ENCODE peak calls at places on chromosomes 3 and 15, in eight cellular contexts. Y is endothelial cell of umbilical vein, F is right lobe of liver, I is A549, G is GM12878, E is K562, L is neuronal stem cell, N is kidney. R is an unnamed sample.
A peak's percentile ranks its signal among the peaks of the same experiment; 100 is the strongest.

GRCh38 chr3:12541625-12542024 is 3.7 kb downstream of the MKRN2OS start:
- DNase-seq in Y (no peak), F (peak; percentile 32), I (no peak), G (no peak), E (peak; percentile 34), L (no peak), N (no peak), R (no peak)

GRCh38 chr3:73540969-73541740 is 83.6 kb downstream of the PDZRN3 start:
- DNase-seq in Y (no peak), F (no peak), I (no peak), G (no peak), E (no peak), L (no peak), N (no peak), R (no peak)

GRCh38 chr3:87228316-87228715 is 1.2 kb downstream of the CHMP2B start:
- DNase-seq in Y (no peak), F (no peak), I (no peak), G (no peak), E (no peak), L (no peak), N (no peak), R (no peak)

GRCh38 chr3:123350971-123351370 is 97.9 kb downstream of the ADCY5 start:
- DNase-seq in Y (no peak), F (no peak), I (no peak), G (no peak), E (no peak), L (no peak), N (no peak), R (no peak)

GRCh38 chr3:43373588-43373935 is 87.2 kb downstream of the SNRK start:
- DNase-seq in Y (no peak), F (no peak), I (no peak), G (no peak), E (no peak), L (no peak), N (no peak), R (no peak)

GRCh38 chr15:57527382-57528091 is 64.2 kb upstream of the MYZAP start:
- DNase-seq in Y (peak; percentile 86), F (no peak), I (peak; percentile 89), G (peak; percentile 46), E (peak; percentile 72), L (peak; percentile 71), N (no peak), R (no peak)

GRCh38 chr3:69051796-69052566 is at the start of gene TMF1:
- DNase-seq in Y (peak; percentile 99), F (peak; percentile 98), I (peak; percentile 98), G (peak; percentile 97), E (peak; percentile 96), L (peak; percentile 98), N (peak; percentile 99), R (peak; percentile 94)

GRCh38 chr3:117549716-117550115 is 840.1 kb downstream of the TUSC7 start:
- DNase-seq in Y (no peak), F (no peak), I (no peak), G (no peak), E (no peak), L (no peak), N (no peak), R (no peak)

GRCh38 chr3:105118905-105119304 is 247.8 kb upstream of the ALCAM start:
- DNase-seq in Y (no peak), F (no peak), I (peak; percentile 66), G (no peak), E (no peak), L (no peak), N (no peak), R (no peak)

GRCh38 chr15:90063733-90064247 is 38.5 kb downstream of the IDH2 start:
- DNase-seq in Y (no peak), F (no peak), I (no peak), G (no peak), E (peak; percentile 63), L (no peak), N (no peak), R (no peak)

GRCh38 chr3:129614927-129615363 is 8.5 kb upstream of the PLXND1 start:
- DNase-seq in Y (no peak), F (peak; percentile 52), I (peak; percentile 45), G (no peak), E (peak; percentile 66), L (no peak), N (peak; percentile 88), R (no peak)

GRCh38 chr3:60764870-60765269 is 486.4 kb downstream of the FHIT start:
- DNase-seq in Y (no peak), F (no peak), I (no peak), G (no peak), E (no peak), L (no peak), N (no peak), R (no peak)

DNA sequence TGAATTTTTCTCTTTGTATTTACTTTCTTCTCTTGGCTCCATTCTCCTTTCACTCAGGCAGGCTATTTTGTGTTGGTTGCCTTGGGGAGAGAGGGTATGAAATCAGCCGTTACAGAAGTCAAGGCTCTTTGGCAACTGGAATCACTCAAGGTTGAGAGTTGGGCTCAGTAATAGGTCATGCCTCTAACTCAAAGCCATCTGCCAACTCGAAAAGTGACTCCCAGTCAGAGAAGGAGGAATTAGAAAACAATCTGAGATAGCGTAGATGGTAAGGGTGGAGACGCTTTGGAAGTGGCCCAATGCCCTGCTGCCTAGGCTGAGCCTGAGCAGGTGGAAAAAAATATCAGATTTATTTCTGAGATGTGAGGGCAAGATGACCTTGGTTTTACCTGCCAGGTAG is 205.7 kb upstream of the ST8SIA2 start:
- DNase-seq in Y (no peak), F (no peak), I (no peak), G (no peak), E (no peak), L (no peak), N (no peak), R (no peak)
- H3K9me3 ChIP-seq in Y (no peaks in the 10 kb centered on the region), F (no peaks in the 10 kb centered on the region), I (no peaks in the 10 kb centered on the region), G (no peaks in the 10 kb centered on the region), E (no peaks in the 10 kb centered on the region), L (no peaks in the 10 kb centered on the region), N (no peaks in the 10 kb centered on the region), R (no peaks in the 10 kb centered on the region)

GRCh38 chr3:138642927-138643253 is 34.3 kb downstream of the FAIM start:
- DNase-seq in Y (no peak), F (no peak), I (no peak), G (no peak), E (no peak), L (no peak), N (no peak), R (no peak)

GRCh38 chr3:138646527-138646926 is 38.0 kb downstream of the FAIM start:
- DNase-seq in Y (no peak), F (no peak), I (no peak), G (no peak), E (no peak), L (no peak), N (no peak), R (no peak)

GRCh38 chr3:138649134-138649533 is 40.6 kb downstream of the FAIM start:
- DNase-seq in Y (no peak), F (no peak), I (no peak), G (no peak), E (no peak), L (no peak), N (no peak), R (no peak)

GRCh38 chr3:138642226-138642926 is 33.8 kb downstream of the FAIM start:
- DNase-seq in Y (no peak), F (no peak), I (no peak), G (no peak), E (no peak), L (no peak), N (no peak), R (no peak)

GRCh38 chr3:138646008-138646407 is 37.4 kb downstream of the FAIM start:
- DNase-seq in Y (no peak), F (no peak), I (no peak), G (no peak), E (no peak), L (no peak), N (no peak), R (no peak)
- H3K9me3 ChIP-seq in Y (no peaks in the 10 kb centered on the region), F (no peaks in the 10 kb centered on the region), I (peaks cover 42% of the 10 kb centered on the region), G (peaks cover 8% of the 10 kb centered on the region), E (peaks cover 21% of the 10 kb centered on the region), L (peaks cover 35% of the 10 kb centered on the region), N (peaks cover 3% of the 10 kb centered on the region), R (no peaks in the 10 kb centered on the region)

DNA sequence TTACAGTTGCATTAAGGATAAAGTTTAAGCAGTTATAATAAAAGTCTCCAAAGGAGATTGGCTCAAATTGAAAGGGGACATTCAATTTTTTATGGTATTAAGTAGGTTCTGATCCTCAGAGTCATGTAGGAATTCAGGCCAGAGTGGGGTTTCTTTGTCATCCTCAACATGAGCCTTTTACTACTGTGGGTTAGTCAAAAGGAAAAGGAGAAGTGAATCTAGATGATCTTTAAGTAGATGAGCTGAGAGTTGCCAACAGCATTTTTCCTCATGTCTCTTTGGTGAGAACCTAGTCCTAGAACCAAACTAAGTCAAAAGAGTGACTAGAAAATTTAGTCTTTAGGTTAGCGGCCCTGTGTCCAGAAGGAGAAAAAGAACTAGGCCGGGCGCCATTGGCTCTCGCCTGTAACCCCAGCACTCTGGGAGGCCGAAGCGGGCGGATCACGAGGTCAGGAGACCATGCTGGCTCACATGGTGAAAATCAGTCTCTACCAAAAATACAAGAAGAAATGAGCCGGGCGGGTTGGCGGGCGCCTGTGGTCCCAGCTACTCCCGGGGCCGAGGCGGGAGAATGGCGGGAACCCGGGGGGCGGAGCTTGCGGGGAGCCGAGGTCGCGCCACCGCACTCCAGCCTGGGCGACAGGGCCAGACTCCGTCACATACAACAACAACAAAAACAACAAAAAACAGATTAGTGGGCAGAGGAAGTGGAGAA is 4.2 kb upstream of the CHL1 start:
- DNase-seq in Y (no peak), F (no peak), I (no peak), G (no peak), E (no peak), L (no peak), N (no peak), R (no peak)
- H3K9me3 ChIP-seq in Y (no peaks in the 10 kb centered on the region), F (no peaks in the 10 kb centered on the region), I (no peaks in the 10 kb centered on the region), G (no peaks in the 10 kb centered on the region), E (no peaks in the 10 kb centered on the region), L (no peaks in the 10 kb centered on the region), N (no peaks in the 10 kb centered on the region), R (no peaks in the 10 kb centered on the region)

GRCh38 chr15:56236197-56236596 is 7.5 kb downstream of the RFX7 start:
- DNase-seq in Y (no peak), F (no peak), I (no peak), G (no peak), E (no peak), L (no peak), N (no peak), R (no peak)

GRCh38 chr15:56234804-56235203 is 8.9 kb downstream of the RFX7 start:
- DNase-seq in Y (no peak), F (no peak), I (no peak), G (no peak), E (no peak), L (no peak), N (no peak), R (no peak)

GRCh38 chr15:56232058-56232457 is 11.6 kb downstream of the RFX7 start:
- DNase-seq in Y (no peak), F (no peak), I (peak; percentile 46), G (no peak), E (peak; percentile 28), L (no peak), N (peak; percentile 19), R (no peak)

GRCh38 chr15:56228854-56229253 is 14.8 kb downstream of the RFX7 start:
- DNase-seq in Y (no peak), F (no peak), I (no peak), G (no peak), E (no peak), L (no peak), N (no peak), R (no peak)

DNA sequence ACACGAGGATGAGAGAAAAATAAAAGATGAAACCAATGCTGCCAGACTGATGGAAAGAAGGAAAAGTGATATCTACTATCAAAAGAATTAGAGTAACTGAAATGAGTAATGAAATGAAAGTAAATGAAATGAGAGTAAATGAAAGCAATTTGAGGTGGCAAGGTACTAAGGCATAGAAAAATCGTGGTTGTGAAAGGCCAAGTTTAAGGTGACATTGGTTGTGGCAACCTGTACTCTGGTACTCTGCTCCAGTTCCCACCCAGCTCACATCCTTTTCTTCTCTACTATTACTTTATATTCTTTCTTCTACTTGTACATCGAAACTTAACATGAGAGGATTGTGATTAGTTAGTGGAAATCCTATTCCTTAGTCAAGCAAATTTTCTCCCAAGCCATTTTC is 10.1 kb downstream of the RFX7 start:
- DNase-seq in Y (no peak), F (no peak), I (no peak), G (no peak), E (no peak), L (no peak), N (no peak), R (no peak)
- H3K9me3 ChIP-seq in Y (peaks cover 2% of the 10 kb centered on the region), F (no peaks in the 10 kb centered on the region), I (peaks cover 45% of the 10 kb centered on the region), G (peaks cover 53% of the 10 kb centered on the region), E (peaks cover 15% of the 10 kb centered on the region), L (peaks cover 98% of the 10 kb centered on the region), N (no peaks in the 10 kb centered on the region), R (peaks cover 9% of the 10 kb centered on the region)

R was measured in T-helper 17 cell.